ENCODE peak calls at places on chromosomes 6 and 20, in six cellular contexts. W is adrenal gland, K is ovary, J is stomach, I is IMR-90, D is HepG2. S is an unnamed sample.

GRCh38 chr20:37543828-37544227 is 16.2 kb upstream of the BLCAP start:
- DNase-seq in I (peak; percentile 54), W (peak; percentile 18), D (peak; percentile 70), K (no peak), J (no peak), S (no peak)

GRCh38 chr6:80523029-80523428 is 416.6 kb downstream of the BCKDHB start:
- DNase-seq in J (no peak), W (no peak), I (no peak), D (no peak), K (no peak), S (no peak)

GRCh38 chr6:43868467-43868866 is 98.5 kb downstream of the VEGFA start:
- DNase-seq in K (no peak), D (no peak), W (no peak), I (no peak), J (no peak), S (no peak)

GRCh38 chr20:63612276-63612931 is 14.5 kb downstream of the GMEB2 start:
- DNase-seq in W (peak; percentile 69), I (no peak), J (no peak), K (no peak), D (no peak), S (no peak)

GRCh38 chr20:16078172-16078898 is 494.9 kb downstream of the KIF16B start:
- DNase-seq in D (no peak), J (no peak), I (no peak), W (no peak), K (no peak), S (no peak)

GRCh38 chr6:51495016-51495805 is 592.2 kb downstream of the PKHD1 start:
- DNase-seq in K (no peak), D (no peak), W (no peak), I (no peak), J (peak; percentile 27), S (no peak)

GRCh38 chr6:118896339-118897136 is 2.6 kb downstream of the ASF1A start:
- DNase-seq in I (peak; percentile 69), J (no peak), W (no peak), K (no peak), D (peak; percentile 78), S (peak; percentile 87)

GRCh38 chr20:1816384-1817381 is 78.5 kb upstream of the SIRPA start:
- DNase-seq in K (no peak), I (peak; percentile 63), D (no peak), J (no peak), W (peak; percentile 72), S (no peak)

GRCh38 chr6:168293641-168294530 is 25.7 kb downstream of the DACT2 start:
- DNase-seq in K (no peak), I (no peak), J (no peak), D (no peak), W (no peak), S (no peak)

GRCh38 chr20:49278817-49279676 is 1.2 kb upstream of the ZNFX1 start:
- DNase-seq in D (peak; percentile 52), W (peak; percentile 51), I (no peak), J (no peak), K (no peak), S (peak; percentile 88)

GRCh38 chr6:123524781-123525180 is 112.0 kb downstream of the TRDN start:
- DNase-seq in D (no peak), I (no peak), W (no peak), K (no peak), J (no peak), S (no peak)

GRCh38 chr6:167571550-167571949 is 246.7 kb downstream of the TTLL2 start:
- DNase-seq in K (no peak), J (no peak), D (no peak), I (no peak), W (no peak), S (no peak)

GRCh38 chr20:38168791-38169589 is 3.9 kb upstream of the TGM2 start:
- DNase-seq in J (peak; percentile 30), W (peak; percentile 52), K (no peak), D (peak; percentile 52), I (no peak), S (no peak)

GRCh38 chr6:45830441-45831139 is 185.1 kb downstream of the CLIC5 start:
- DNase-seq in K (no peak), W (no peak), I (no peak), D (no peak), J (no peak), S (no peak)

GRCh38 chr6:31083742-31084354 is 28.5 kb downstream of the C6orf15 start:
- DNase-seq in K (peak; percentile 29), I (peak; percentile 92), D (peak; percentile 34), W (peak; percentile 43), J (peak; percentile 40), S (peak; percentile 74)

GRCh38 chr6:145148392-145149175 is 586.7 kb downstream of the EPM2A start:
- DNase-seq in K (no peak), W (peak; percentile 76), I (peak; percentile 63), D (peak; percentile 36), J (peak; percentile 29), S (no peak)

GRCh38 chr6:52846002-52846401 is 5.4 kb upstream of the GSTA5 start:
- DNase-seq in I (no peak), J (no peak), D (no peak), K (no peak), W (no peak), S (no peak)

GRCh38 chr20:14470977-14471642 is 133.7 kb upstream of the FLRT3 start:
- DNase-seq in W (no peak), I (no peak), D (no peak), J (no peak), K (no peak), S (no peak)

GRCh38 chr20:1825492-1825891 is 69.7 kb upstream of the SIRPA start:
- DNase-seq in D (no peak), W (no peak), I (peak; percentile 87), J (no peak), K (no peak), S (no peak)

GRCh38 chr6:137811121-137811911 is 55.7 kb upstream of the TNFAIP3 start:
- DNase-seq in J (peak; percentile 79), W (peak; percentile 81), K (peak; percentile 54), I (peak; percentile 96), D (peak; percentile 90), S (peak; percentile 60)

GRCh38 chr20:22833851-22834250 is 201.3 kb upstream of the SSTR4 start:
- DNase-seq in K (no peak), D (no peak), J (no peak), I (no peak), W (no peak), S (peak; percentile 89)

GRCh38 chr20:35311409-35311808 is 19.2 kb upstream of the FAM83C start:
- DNase-seq in I (peak; percentile 77), W (no peak), J (no peak), D (no peak), K (no peak), S (peak; percentile 19)

GRCh38 chr20:32451682-32452461 is 93.7 kb downstream of the ASXL1 start:
- DNase-seq in D (no peak), K (no peak), I (no peak), J (no peak), W (no peak), S (no peak)

GRCh38 chr6:150236544-150236943 is 93.7 kb downstream of the PPP1R14C start:
- DNase-seq in I (no peak), K (no peak), W (no peak), D (no peak), J (no peak), S (no peak)

GRCh38 chr6:128515550-128516513 is 4.6 kb downstream of the PTPRK start:
- DNase-seq in K (no peak), D (no peak), I (peak; percentile 68), J (no peak), W (no peak), S (no peak)
- TF ChIP-seq POLR2A in K (no peak), D (no peak), I (no peak), J (no peak), W (no peak), S (no peak)

GRCh38 chr6:3848925-3849605 is at the start of gene FAM50B:
- DNase-seq in D (no peak), K (peak; percentile 95), W (peak; percentile 96), I (peak; percentile 80), J (peak; percentile 94), S (peak; percentile 92)
- TF ChIP-seq POLR2A in D (no peak), K (peak; percentile 27), W (no peak), I (no peak), J (no peak), S (peak; percentile 56)

DNA sequence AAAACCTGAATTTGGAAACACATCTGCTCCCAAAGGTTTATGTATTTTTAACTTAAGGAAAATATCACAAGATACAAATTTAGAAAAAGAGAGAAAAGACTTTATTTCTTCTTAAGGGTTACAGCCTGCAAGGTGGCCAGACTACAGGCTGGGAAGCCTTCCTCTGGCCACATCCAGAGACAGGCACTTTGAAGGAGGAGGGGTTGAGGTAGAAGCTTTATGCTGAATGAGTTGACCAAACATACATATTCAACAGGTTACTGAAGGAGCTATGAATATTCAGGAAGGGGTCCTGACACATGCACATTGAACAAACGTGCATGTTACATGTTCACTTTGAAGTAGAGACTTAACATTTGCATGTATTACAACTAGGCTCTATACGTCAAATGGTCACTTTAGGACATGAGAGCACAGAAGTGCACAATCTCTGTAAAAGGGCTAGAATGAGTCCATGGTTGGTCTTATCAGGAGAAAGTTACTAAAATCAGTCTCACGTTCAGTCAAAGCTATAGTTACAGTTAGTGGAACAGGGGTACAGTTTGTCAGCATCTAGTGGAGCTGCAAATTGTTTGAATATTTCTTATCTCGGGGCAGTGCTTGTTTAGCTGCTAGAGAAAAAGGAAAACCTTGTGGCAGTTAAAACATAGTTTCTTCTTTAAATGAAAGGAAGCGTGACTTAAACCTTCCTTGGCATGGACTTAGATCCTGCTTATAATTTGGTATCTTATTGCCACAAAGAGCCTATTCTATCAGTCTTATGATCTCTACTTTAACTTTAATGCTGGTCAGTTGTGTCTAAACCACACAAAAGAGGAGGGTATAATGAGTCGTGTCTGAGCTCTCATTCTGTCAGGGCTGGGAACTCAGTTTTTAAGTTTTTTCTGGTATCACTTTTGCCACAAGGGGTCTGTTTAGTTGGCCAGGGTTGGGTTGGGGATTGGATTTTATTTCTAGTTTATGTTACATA is 4.6 kb upstream of the ZSCAN9 start:
- DNase-seq in W (no peak), J (no peak), I (peak; percentile 22), K (no peak), D (no peak), S (peak; percentile 31)
- TF ChIP-seq POLR2A in W (no peak), J (no peak), I (no peak), K (no peak), D (no peak), S (no peak)

GRCh38 chr20:57088436-57088835 is 178.0 kb downstream of the BMP7 start:
- DNase-seq in D (no peak), W (no peak), I (no peak), K (no peak), J (no peak), S (no peak)

GRCh38 chr20:57091748-57092111 is 174.7 kb downstream of the BMP7 start:
- DNase-seq in I (no peak), D (no peak), J (no peak), K (no peak), W (no peak), S (no peak)

GRCh38 chr20:57087705-57088104 is 178.7 kb downstream of the BMP7 start:
- DNase-seq in D (no peak), K (no peak), W (no peak), J (no peak), I (no peak), S (no peak)

GRCh38 chr20:57090590-57091560 is 175.6 kb downstream of the BMP7 start:
- DNase-seq in D (no peak), J (no peak), W (no peak), K (no peak), I (no peak), S (no peak)

DNA sequence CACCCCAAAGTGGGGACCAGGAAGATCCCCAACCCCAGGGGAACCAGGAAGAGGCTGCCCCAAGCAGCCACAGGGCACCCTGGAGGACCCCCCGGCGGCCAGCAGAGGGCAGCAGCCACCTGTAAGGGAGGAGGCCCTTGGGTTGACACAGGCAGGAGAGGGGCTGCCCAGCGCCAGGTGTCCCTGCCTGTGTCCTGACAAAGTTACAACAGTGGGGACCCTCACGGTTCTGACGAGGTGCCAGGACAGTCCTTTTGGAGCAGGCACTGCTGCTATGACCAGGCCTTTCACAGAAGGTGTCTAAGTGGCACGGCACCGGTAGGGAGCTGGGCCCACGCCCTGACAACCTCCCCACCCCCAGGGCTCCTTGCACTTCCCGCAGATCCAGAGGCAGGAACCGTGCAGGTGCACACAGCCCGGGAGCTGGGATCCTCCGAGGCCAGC is 176.7 kb downstream of the BMP7 start:
- DNase-seq in W (peak; percentile 70), J (peak; percentile 78), K (peak; percentile 22), I (peak; percentile 5), D (peak; percentile 63), S (peak; percentile 68)
- TF ChIP-seq POLR2A in W (no peak), J (no peak), K (no peak), I (no peak), D (no peak), S (no peak)

S was measured in erythroblast.